ENCODE peak calls at places on chromosomes 4 and X, in four cellular contexts. G, P, A and H are unnamed samples.

GRCh38 chrX:123976671-123977316 is 15.3 kb downstream of the STAG2 start:
- DNase-seq in G (no peak), P (peak; percentile 62), A (peak; percentile 43), H (no peak)

GRCh38 chrX:67780694-67781109 is 236.9 kb downstream of the AR start:
- DNase-seq in G (no peak), P (peak; percentile 97), A (peak; percentile 27), H (peak; percentile 68)

GRCh38 chr4:6250235-6250983 is 19.2 kb upstream of the WFS1 start:
- DNase-seq in G (no peak), P (peak; percentile 74), A (peak; percentile 74), H (no peak)

GRCh38 chr4:87219648-87220093 is 747 bp downstream of the KLHL8 start:
- DNase-seq in G (no peak), P (peak; percentile 57), A (no peak), H (peak; percentile 37)

GRCh38 chr4:71814433-71814832 is 30.6 kb upstream of the GC start:
- DNase-seq in G (no peak), P (no peak), A (no peak), H (no peak)

GRCh38 chr4:158268553-158268952 is 58.3 kb downstream of the TMEM144 start:
- DNase-seq in G (no peak), P (no peak), A (no peak), H (no peak)

GRCh38 chrX:112120737-112121136 is 38.2 kb upstream of the TRPC5 start:
- DNase-seq in G (no peak), P (no peak), A (no peak), H (no peak)

GRCh38 chr4:76670631-76671030 is 227.3 kb downstream of the SOWAHB start:
- DNase-seq in G (peak; percentile 34), P (no peak), A (no peak), H (no peak)

GRCh38 chr4:119099227-119099910 is 36.3 kb upstream of the MYOZ2 start:
- DNase-seq in G (no peak), P (peak; percentile 56), A (no peak), H (no peak)

GRCh38 chr4:77434299-77435092 is 171.1 kb upstream of the CXCL13 start:
- DNase-seq in G (no peak), P (peak; percentile 21), A (no peak), H (peak; percentile 62)

GRCh38 chr4:140252742-140253555 is 99.0 kb upstream of the MAML3 start:
- DNase-seq in G (peak; percentile 58), P (peak; percentile 88), A (peak; percentile 76), H (peak; percentile 82)

GRCh38 chrX:133812382-133812781 is 173.0 kb downstream of the GPC3 start:
- DNase-seq in G (no peak), P (peak; percentile 6), A (no peak), H (no peak)

GRCh38 chr4:130419576-130419975 is 1323.6 kb downstream of the C4orf33 start:
- DNase-seq in G (no peak), P (peak; percentile 44), A (no peak), H (no peak)

GRCh38 chr4:91222019-91222418 is 1081.7 kb upstream of the GRID2 start:
- DNase-seq in G (no peak), P (no peak), A (no peak), H (no peak)

GRCh38 chr4:142549726-142550463 is 296.2 kb downstream of the INPP4B start:
- DNase-seq in G (no peak), P (peak; percentile 54), A (peak; percentile 32), H (no peak)

GRCh38 chr4:171813195-171813955 is at the start of gene GALNTL6:
- DNase-seq in G (no peak), P (peak; percentile 4), A (peak; percentile 22), H (no peak)

GRCh38 chrX:109270580-109271484 is 211.1 kb downstream of the GUCY2F start:
- DNase-seq in G (peak; percentile 65), P (peak; percentile 70), A (peak; percentile 14), H (no peak)

GRCh38 chr4:152072001-152072485 is 311.2 kb upstream of the GATB start:
- DNase-seq in G (no peak), P (no peak), A (no peak), H (no peak)

GRCh38 chr4:127203561-127204260 is 429.0 kb upstream of the INTU start:
- DNase-seq in G (no peak), P (peak; percentile 25), A (no peak), H (no peak)

GRCh38 chr4:174217273-174218126 is 66.0 kb downstream of the FBXO8 start:
- DNase-seq in G (no peak), P (peak; percentile 76), A (peak; percentile 70), H (no peak)

GRCh38 chr4:110869862-110870577 is 247.1 kb upstream of the PITX2 start:
- DNase-seq in G (no peak), P (no peak), A (peak; percentile 79), H (no peak)

GRCh38 chr4:182454440-182455013 is 211.3 kb downstream of the TENM3 start:
- DNase-seq in G (no peak), P (no peak), A (no peak), H (no peak)

GRCh38 chrX:113019958-113020357 is 179.3 kb upstream of the AMOT start:
- DNase-seq in G (no peak), P (no peak), A (no peak), H (no peak)

GRCh38 chr4:13559414-13559813 is 15.1 kb upstream of the NKX3-2 start:
- DNase-seq in G (no peak), P (peak; percentile 74), A (no peak), H (no peak)

GRCh38 chr4:137968956-137969709 is 273.0 kb downstream of the SLC7A11 start:
- DNase-seq in G (no peak), P (peak; percentile 85), A (no peak), H (no peak)

GRCh38 chr4:71187399-71188196 is 151.2 kb upstream of the SLC4A4 start:
- DNase-seq in G (no peak), P (peak; percentile 45), A (peak; percentile 3), H (peak; percentile 24)

GRCh38 chr4:46432923-46433322 is 43.0 kb upstream of the GABRA2 start:
- DNase-seq in G (no peak), P (peak; percentile 80), A (peak; percentile 35), H (no peak)

GRCh38 chr4:6676722-6677558 is 16.7 kb upstream of the S100P start:
- DNase-seq in G (no peak), P (no peak), A (no peak), H (no peak)

GRCh38 chrX:2423293-2423692 is 77.5 kb downstream of the DHRSX start:
- DNase-seq in G (no peak), P (peak; percentile 28), A (no peak), H (no peak)

GRCh38 chr4:104494822-104495559 is at the start of gene CXXC4:
- DNase-seq in G (peak; percentile 38), P (peak; percentile 72), A (peak; percentile 80), H (peak; percentile 69)

GRCh38 chrX:137565921-137566745 is at the start of gene ZIC3:
- DNase-seq in G (no peak), P (peak; percentile 45), A (peak; percentile 85), H (peak; percentile 74)

GRCh38 chrX:72121381-72121780 is 10.3 kb downstream of the RTL5 start:
- DNase-seq in G (peak; percentile 66), P (peak; percentile 63), A (peak; percentile 39), H (peak; percentile 82)

GRCh38 chr4:61200991-61201526 is 933 bp downstream of the ADGRL3 start:
- DNase-seq in G (no peak), P (peak; percentile 52), A (no peak), H (peak; percentile 37)

GRCh38 chr4:124135409-124135813 is 577.1 kb downstream of the ANKRD50 start:
- DNase-seq in G (no peak), P (peak; percentile 92), A (peak; percentile 14), H (no peak)

DNA sequence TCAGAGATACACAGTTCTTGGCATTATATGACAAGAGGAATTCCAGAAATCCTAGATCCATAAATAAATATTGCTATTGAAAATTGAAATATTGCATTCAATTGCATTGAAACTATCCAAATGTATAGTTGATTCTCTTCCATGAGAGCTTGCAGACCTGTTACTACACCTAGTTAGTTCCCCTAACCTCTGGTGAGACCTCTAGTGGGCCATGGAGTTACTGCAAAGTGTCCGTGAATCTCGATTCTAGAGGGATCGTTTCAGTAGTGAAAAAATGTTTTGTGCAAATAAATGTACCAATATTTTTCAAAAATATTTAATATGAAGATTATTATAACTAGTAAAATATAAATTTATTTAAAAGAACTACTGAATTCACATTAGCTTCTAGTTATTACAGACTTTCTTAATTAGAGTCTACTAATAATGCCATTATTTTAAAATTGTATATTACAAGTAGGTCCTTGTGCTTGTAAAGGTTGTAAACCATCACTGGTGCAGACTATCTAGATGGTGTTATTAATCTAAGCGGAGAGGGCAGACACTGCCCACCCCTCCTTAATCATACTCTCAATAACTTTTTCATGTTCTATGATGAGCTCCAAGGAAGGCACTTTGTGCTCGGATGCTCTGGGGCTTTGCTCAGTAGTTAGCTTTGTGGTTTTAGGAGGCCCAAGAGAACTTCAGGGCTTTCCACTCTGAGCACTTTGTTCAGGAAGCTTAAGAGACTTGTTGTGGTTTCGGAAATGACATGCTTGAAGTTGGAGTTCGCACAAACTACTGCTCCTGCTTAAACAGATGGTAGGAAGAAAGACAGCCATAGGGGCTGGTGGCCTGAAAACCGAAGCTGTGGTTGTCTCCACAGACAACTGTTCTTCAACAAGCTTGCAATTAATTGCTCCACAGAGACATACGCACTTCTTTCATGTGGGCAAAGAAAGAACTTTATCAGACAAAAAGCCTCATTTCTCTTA is 42.8 kb downstream of the IL21 start:
- DNase-seq in G (no peak), P (peak; percentile 56), A (peak; percentile 68), H (no peak)
- TF ChIP-seq CTCF in G (no peak), P (peak; percentile 91), A (peak; percentile 80), H (peak; percentile 51)

GRCh38 chr4:157076578-157076947 is 613 bp downstream of the GLRB start:
- DNase-seq in G (no peak), P (no peak), A (peak; percentile 12), H (no peak)
- H3K27ac ChIP-seq in G (no peak overlapping the region), P (no peak overlapping the region), A (peak overlapping the region; percentile 71), H (peak overlapping the region; percentile 61)

DNA sequence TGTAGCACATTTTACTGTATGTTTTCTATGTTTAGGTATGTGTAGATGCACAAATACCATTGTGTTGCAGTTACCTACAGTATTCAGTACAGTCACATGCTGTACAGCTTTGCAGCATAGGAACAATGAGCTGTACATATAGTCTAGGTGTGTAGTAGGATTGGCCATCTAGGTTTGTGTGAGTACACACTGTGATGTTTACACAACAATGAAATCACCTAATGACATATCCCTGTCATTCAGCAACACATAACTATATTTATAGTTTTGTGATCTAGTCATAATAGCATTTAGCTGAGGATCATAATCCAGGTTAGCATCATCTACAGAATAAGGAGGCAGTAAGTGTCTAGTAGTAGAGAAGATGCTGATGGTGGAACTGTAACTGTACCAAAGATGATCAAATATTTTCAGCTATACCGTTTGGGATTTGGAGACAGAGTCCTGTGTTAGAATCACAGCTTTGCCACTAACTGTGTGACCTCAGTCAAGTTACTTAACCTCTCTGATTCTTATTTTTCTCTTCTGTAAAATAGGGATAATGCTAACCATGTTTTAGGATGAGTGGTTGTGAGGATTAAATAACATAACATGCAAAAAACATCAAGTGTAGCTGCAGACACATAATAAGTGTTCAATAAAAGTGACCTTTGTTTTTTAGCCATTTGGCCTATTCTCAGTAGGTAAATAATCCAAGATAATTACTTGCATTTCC is 73.3 kb downstream of the LIMCH1 start:
- DNase-seq in G (no peak), P (no peak), A (no peak), H (no peak)
- H3K4me1 ChIP-seq in G (no peaks in the 10 kb centered on the region), P (peaks cover 11% of the 10 kb centered on the region), A (peaks cover 8% of the 10 kb centered on the region), H (peaks cover 48% of the 10 kb centered on the region)

DNA sequence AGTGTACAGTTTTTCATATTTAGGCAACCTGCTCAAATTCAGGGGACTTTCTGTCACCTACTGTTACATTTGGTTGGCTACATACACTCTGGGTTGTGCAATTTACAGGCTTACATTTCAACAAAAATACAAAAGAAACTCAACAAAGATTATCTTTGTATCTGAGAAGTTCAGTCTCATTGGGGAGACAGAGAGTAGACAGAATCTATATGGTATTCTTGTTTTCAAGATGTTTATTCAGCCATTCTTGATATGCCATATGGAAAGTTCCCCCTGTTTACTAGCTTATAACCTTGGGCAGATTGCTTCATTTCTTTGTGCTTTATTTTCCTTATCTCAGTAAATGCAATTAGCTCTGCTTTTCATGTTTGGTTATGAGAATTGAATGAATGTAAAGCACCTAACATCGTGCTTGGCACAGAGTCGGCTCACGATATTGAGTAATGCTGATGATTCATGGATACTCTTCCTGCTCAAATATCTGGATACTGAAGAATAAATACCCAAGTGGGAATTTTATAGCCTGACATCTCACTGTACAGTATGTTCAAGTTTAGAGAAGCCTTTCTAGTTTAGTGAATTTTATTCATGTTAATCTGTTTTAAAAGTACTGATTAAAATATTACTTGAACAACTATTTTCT is 96.5 kb upstream of the PACRGL start:
- DNase-seq in G (no peak), P (peak; percentile 80), A (peak; percentile 37), H (no peak)
- TF ChIP-seq CTCF in G (no peak), P (no peak), A (no peak), H (no peak)